ENCODE peak calls at places on chromosomes 12 and 14, in four cellular contexts. One of them, this sample, is unnamed. For H3K36me3, the result is how much of the 10 kb centered on the place peaks cover.

GRCh38 chr12:65798903-65799302 is 25.4 kb upstream of the HMGA2 start:
- DNase-seq in hepatocyte: no peak
- DNase-seq in CD8-positive, alpha-beta memory T cell: no peak
- DNase-seq in cardiac muscle cell: no peak
- DNase-seq in this sample: no peak

GRCh38 chr14:57982802-57983201 is 116.9 kb upstream of the SLC35F4 start:
- DNase-seq in CD8-positive, alpha-beta memory T cell: no peak
- DNase-seq in cardiac muscle cell: peak
- DNase-seq in hepatocyte: peak
- DNase-seq in this sample: peak

GRCh38 chr12:124665516-124665915 is 98.1 kb upstream of the NCOR2 start:
- DNase-seq in CD8-positive, alpha-beta memory T cell: no peak
- DNase-seq in cardiac muscle cell: peak
- DNase-seq in hepatocyte: no peak
- DNase-seq in this sample: no peak

GRCh38 chr14:68793734-68794129 is 865 bp upstream of the ZFP36L1 start:
- DNase-seq in CD8-positive, alpha-beta memory T cell: no peak
- DNase-seq in cardiac muscle cell: no peak
- DNase-seq in hepatocyte: no peak
- DNase-seq in this sample: no peak

GRCh38 chr14:71521238-71521637 is 411.0 kb upstream of the RGS6 start:
- DNase-seq in hepatocyte: peak
- DNase-seq in CD8-positive, alpha-beta memory T cell: no peak
- DNase-seq in cardiac muscle cell: no peak
- DNase-seq in this sample: no peak

GRCh38 chr12:8609061-8609570 is 3.5 kb downstream of the AICDA start:
- DNase-seq in CD8-positive, alpha-beta memory T cell: no peak
- DNase-seq in cardiac muscle cell: peak
- DNase-seq in hepatocyte: peak
- DNase-seq in this sample: no peak

GRCh38 chr12:57765003-57765697 is 1.7 kb downstream of the CYP27B1 start:
- DNase-seq in hepatocyte: peak
- DNase-seq in CD8-positive, alpha-beta memory T cell: peak
- DNase-seq in cardiac muscle cell: peak
- DNase-seq in this sample: peak

GRCh38 chr14:101221549-101222160 is 318.1 kb upstream of the RTL1 start:
- DNase-seq in hepatocyte: peak
- DNase-seq in CD8-positive, alpha-beta memory T cell: no peak
- DNase-seq in cardiac muscle cell: no peak
- DNase-seq in this sample: no peak

GRCh38 chr14:41766772-41767171 is 160.1 kb downstream of the LRFN5 start:
- DNase-seq in CD8-positive, alpha-beta memory T cell: no peak
- DNase-seq in cardiac muscle cell: no peak
- DNase-seq in hepatocyte: no peak
- DNase-seq in this sample: no peak

GRCh38 chr12:69389836-69390235 is 30.3 kb downstream of the YEATS4 start:
- DNase-seq in CD8-positive, alpha-beta memory T cell: no peak
- DNase-seq in hepatocyte: peak
- DNase-seq in cardiac muscle cell: peak
- DNase-seq in this sample: no peak

GRCh38 chr12:108004368-108004767 is 124.7 kb upstream of the WSCD2 start:
- DNase-seq in hepatocyte: peak
- DNase-seq in CD8-positive, alpha-beta memory T cell: no peak
- DNase-seq in cardiac muscle cell: peak
- DNase-seq in this sample: no peak

GRCh38 chr14:74954947-74955228 is 509 bp downstream of the PGF start:
- DNase-seq in cardiac muscle cell: peak
- DNase-seq in CD8-positive, alpha-beta memory T cell: no peak
- DNase-seq in hepatocyte: no peak
- DNase-seq in this sample: peak

GRCh38 chr12:75874456-75874855 is 157.1 kb downstream of the PHLDA1 start:
- DNase-seq in hepatocyte: no peak
- DNase-seq in cardiac muscle cell: no peak
- DNase-seq in CD8-positive, alpha-beta memory T cell: no peak
- DNase-seq in this sample: no peak

GRCh38 chr14:24434676-24435075 is 4.9 kb downstream of the KHNYN start:
- DNase-seq in cardiac muscle cell: no peak
- DNase-seq in hepatocyte: no peak
- DNase-seq in CD8-positive, alpha-beta memory T cell: no peak
- DNase-seq in this sample: no peak

GRCh38 chr12:126681676-126682075 is 1585.3 kb upstream of the TMEM132C start:
- DNase-seq in hepatocyte: no peak
- DNase-seq in cardiac muscle cell: no peak
- DNase-seq in CD8-positive, alpha-beta memory T cell: no peak
- DNase-seq in this sample: no peak

GRCh38 chr12:67515679-67516363 is 132.7 kb upstream of the DYRK2 start:
- DNase-seq in hepatocyte: peak
- DNase-seq in cardiac muscle cell: peak
- DNase-seq in CD8-positive, alpha-beta memory T cell: peak
- DNase-seq in this sample: no peak

GRCh38 chr12:6047249-6048227 is 76.9 kb downstream of the VWF start:
- DNase-seq in CD8-positive, alpha-beta memory T cell: no peak
- DNase-seq in cardiac muscle cell: peak
- DNase-seq in hepatocyte: peak
- DNase-seq in this sample: no peak

GRCh38 chr14:54893151-54893760 is 9.4 kb downstream of the GCH1 start:
- DNase-seq in hepatocyte: peak
- DNase-seq in CD8-positive, alpha-beta memory T cell: peak
- DNase-seq in cardiac muscle cell: peak
- DNase-seq in this sample: peak

GRCh38 chr12:62371661-62372060 is 95.0 kb upstream of the MON2 start:
- DNase-seq in cardiac muscle cell: no peak
- DNase-seq in CD8-positive, alpha-beta memory T cell: no peak
- DNase-seq in hepatocyte: no peak
- DNase-seq in this sample: no peak

GRCh38 chr12:62375603-62376002 is 91.0 kb upstream of the MON2 start:
- DNase-seq in hepatocyte: no peak
- DNase-seq in CD8-positive, alpha-beta memory T cell: no peak
- DNase-seq in cardiac muscle cell: no peak
- DNase-seq in this sample: no peak

GRCh38 chr12:62372825-62373224 is 93.8 kb upstream of the MON2 start:
- DNase-seq in hepatocyte: no peak
- DNase-seq in cardiac muscle cell: no peak
- DNase-seq in CD8-positive, alpha-beta memory T cell: no peak
- DNase-seq in this sample: no peak

GRCh38 chr12:62372134-62372533 is 94.5 kb upstream of the MON2 start:
- DNase-seq in CD8-positive, alpha-beta memory T cell: no peak
- DNase-seq in cardiac muscle cell: no peak
- DNase-seq in hepatocyte: no peak
- DNase-seq in this sample: no peak

GRCh38 chr12:62370189-62370588 is 96.4 kb upstream of the MON2 start:
- DNase-seq in CD8-positive, alpha-beta memory T cell: no peak
- DNase-seq in hepatocyte: no peak
- DNase-seq in cardiac muscle cell: no peak
- DNase-seq in this sample: no peak
- H3K36me3 ChIP-seq in CD8-positive, alpha-beta memory T cell: under half
- H3K36me3 ChIP-seq in hepatocyte: under half
- H3K36me3 ChIP-seq in cardiac muscle cell: under half
- H3K36me3 ChIP-seq in this sample: under half

DNA sequence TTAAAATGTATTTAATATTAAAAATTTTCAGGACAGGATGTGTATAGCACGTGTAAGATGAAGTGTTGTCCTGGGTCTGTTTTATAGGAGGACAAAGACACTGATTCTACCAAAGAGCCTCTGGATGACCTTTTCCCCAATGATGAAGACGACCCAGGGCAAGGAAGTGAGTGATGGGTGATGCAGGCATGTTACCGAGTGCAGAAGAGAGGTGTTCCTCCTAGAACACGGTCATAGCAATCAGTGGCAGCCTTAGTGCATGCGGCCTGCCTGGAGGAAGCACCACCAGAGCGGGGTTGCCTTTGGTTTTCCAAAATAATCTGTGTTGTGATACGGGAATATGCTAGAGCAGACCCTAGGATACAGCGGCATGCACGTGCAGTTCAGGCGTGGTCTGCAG is 33.0 kb downstream of the KLC1 start:
- DNase-seq in hepatocyte: no peak
- DNase-seq in CD8-positive, alpha-beta memory T cell: no peak
- DNase-seq in cardiac muscle cell: no peak
- DNase-seq in this sample: no peak
- H3K36me3 ChIP-seq in hepatocyte: under half
- H3K36me3 ChIP-seq in CD8-positive, alpha-beta memory T cell: under half
- H3K36me3 ChIP-seq in cardiac muscle cell: under half
- H3K36me3 ChIP-seq in this sample: under half

DNA sequence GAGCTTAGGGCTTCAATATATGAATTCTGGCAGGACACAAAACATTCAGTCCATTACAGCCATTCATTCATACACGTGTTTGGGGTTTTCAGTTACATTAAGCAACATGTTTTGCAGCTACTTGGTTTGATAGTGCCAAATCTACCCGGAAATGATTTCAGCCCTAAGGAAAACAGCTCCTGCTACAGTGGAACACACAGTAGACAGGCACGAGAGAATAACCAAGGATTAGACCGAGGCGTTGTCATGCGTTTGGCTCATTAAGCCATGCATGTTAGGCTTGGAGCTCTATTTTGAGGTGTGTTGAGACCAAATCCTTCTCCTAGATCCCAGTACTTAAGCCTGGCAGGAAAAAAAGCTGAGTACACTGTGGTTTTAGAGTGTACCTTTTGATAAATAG is 177.4 kb downstream of the PRKCH start:
- DNase-seq in hepatocyte: no peak
- DNase-seq in cardiac muscle cell: peak
- DNase-seq in CD8-positive, alpha-beta memory T cell: no peak
- DNase-seq in this sample: no peak
- H3K36me3 ChIP-seq in hepatocyte: under half
- H3K36me3 ChIP-seq in cardiac muscle cell: under half
- H3K36me3 ChIP-seq in CD8-positive, alpha-beta memory T cell: under half
- H3K36me3 ChIP-seq in this sample: under half

GRCh38 chr12:40942326-40942725 is 245.8 kb upstream of the PDZRN4 start:
- DNase-seq in CD8-positive, alpha-beta memory T cell: no peak
- DNase-seq in hepatocyte: peak
- DNase-seq in cardiac muscle cell: peak
- DNase-seq in this sample: no peak
- H3K36me3 ChIP-seq in CD8-positive, alpha-beta memory T cell: under half
- H3K36me3 ChIP-seq in hepatocyte: under half
- H3K36me3 ChIP-seq in cardiac muscle cell: under half
- H3K36me3 ChIP-seq in this sample: under half

This sample was measured in pancreas.